ENCODE peak calls at places on chromosomes 2 and 18, in seven cellular contexts. V is GM23338, G is HCT116, Q is GM12878, Y is K562, R is HepG2, L is H1. A is an unnamed sample.
A peak's percentile ranks its signal among the peaks of the same experiment; 100 is the strongest.

GRCh38 chr2:101038455-101039255 is 36.6 kb downstream of the RPL31 start:
- DNase-seq in Y (peak; percentile 45), R (peak; percentile 45), V (peak; percentile 62), L (no peak), Q (no peak), G (peak; percentile 43), A (peak; percentile 29)

GRCh38 chr2:231761735-231762134 is 19.3 kb downstream of the PDE6D start:
- DNase-seq in Y (no peak), Q (no peak), G (no peak), L (no peak), V (no peak), R (no peak), A (no peak)

GRCh38 chr2:128234613-128235012 is 84.1 kb downstream of the HS6ST1 start:
- DNase-seq in Y (no peak), Q (no peak), V (no peak), G (no peak), R (no peak), L (no peak), A (no peak)

GRCh38 chr2:166074430-166074829 is 53.4 kb downstream of the SCN1A start:
- DNase-seq in Y (no peak), G (no peak), L (no peak), R (no peak), V (no peak), Q (no peak), A (no peak)

GRCh38 chr2:229474125-229474524 is 203.0 kb upstream of the PID1 start:
- DNase-seq in L (no peak), Q (no peak), V (peak; percentile 47), R (no peak), G (no peak), Y (no peak), A (no peak)

GRCh38 chr2:207930747-207931146 is 94.6 kb downstream of the PLEKHM3 start:
- DNase-seq in G (peak; percentile 39), R (no peak), V (peak; percentile 25), Q (no peak), L (no peak), Y (no peak), A (no peak)

GRCh38 chr2:36277146-36277808 is 78.3 kb upstream of the CRIM1 start:
- DNase-seq in G (peak; percentile 12), Y (no peak), L (no peak), R (no peak), V (no peak), Q (no peak), A (peak; percentile 44)

GRCh38 chr2:118970396-118971135 is 28.6 kb downstream of the MARCO start:
- DNase-seq in L (no peak), Q (no peak), Y (no peak), R (no peak), G (no peak), V (no peak), A (no peak)

GRCh38 chr2:111029135-111029927 is 91.4 kb upstream of the BCL2L11 start:
- DNase-seq in Y (no peak), Q (no peak), G (no peak), L (no peak), V (peak; percentile 69), R (no peak), A (no peak)

GRCh38 chr18:78496095-78496494 is 483.5 kb upstream of the SALL3 start:
- DNase-seq in R (no peak), Q (no peak), V (no peak), L (no peak), Y (no peak), G (no peak), A (no peak)

GRCh38 chr2:233643128-233643527 is 6.9 kb downstream of the UGT1A10 start:
- DNase-seq in Y (peak; percentile 2), G (peak; percentile 27), Q (no peak), L (peak; percentile 23), R (peak; percentile 36), V (peak; percentile 71), A (peak; percentile 13)

GRCh38 chr2:27681844-27682243 is 18.2 kb downstream of the SLC4A1AP start:
- DNase-seq in Y (no peak), V (no peak), L (no peak), Q (no peak), G (no peak), R (peak; percentile 30), A (no peak)

GRCh38 chr2:57156231-57156924 is 890.2 kb upstream of the VRK2 start:
- DNase-seq in Y (no peak), G (no peak), R (no peak), Q (no peak), L (no peak), V (peak; percentile 72), A (no peak)

GRCh38 chr2:86671304-86671981 is 47.8 kb upstream of the RNF103 start:
- DNase-seq in Q (no peak), R (peak; percentile 15), L (no peak), V (no peak), G (no peak), Y (no peak), A (peak; percentile 70)

GRCh38 chr2:23788100-23788499 is 138.8 kb downstream of the ATAD2B start:
- DNase-seq in L (no peak), V (no peak), R (no peak), Q (peak; percentile 13), G (no peak), Y (peak; percentile 46), A (no peak)

GRCh38 chr2:33202641-33203345 is 256.0 kb downstream of the LTBP1 start:
- DNase-seq in Q (no peak), V (no peak), G (no peak), Y (no peak), L (no peak), R (no peak), A (no peak)

GRCh38 chr2:96098900-96099590 is 17.3 kb downstream of the ADRA2B start:
- DNase-seq in L (no peak), Q (no peak), V (no peak), R (no peak), G (no peak), Y (no peak), A (no peak)

GRCh38 chr2:189261431-189261841 is 81.9 kb upstream of the COL5A2 start:
- DNase-seq in Q (no peak), Y (no peak), R (no peak), G (no peak), V (no peak), L (no peak), A (peak; percentile 95)

GRCh38 chr2:158575051-158575635 is 118.4 kb downstream of the PKP4 start:
- DNase-seq in G (no peak), Q (no peak), Y (no peak), V (no peak), L (no peak), R (no peak), A (peak; percentile 53)

GRCh38 chr2:102050854-102051391 is 59.2 kb downstream of the IL1R2 start:
- DNase-seq in Y (peak; percentile 89), G (no peak), V (no peak), R (peak; percentile 33), Q (no peak), L (no peak), A (peak; percentile 86)

GRCh38 chr2:29010946-29011649 is 30.0 kb downstream of the TOGARAM2 start:
- DNase-seq in V (peak; percentile 29), Q (no peak), G (no peak), L (no peak), R (no peak), Y (peak; percentile 13), A (no peak)

GRCh38 chr2:1638281-1638860 is 105.9 kb downstream of the PXDN start:
- DNase-seq in R (no peak), Q (no peak), L (no peak), V (no peak), Y (no peak), G (no peak), A (no peak)

GRCh38 chr18:7116832-7117389 is 686 bp downstream of the LAMA1 start:
- DNase-seq in G (no peak), V (peak; percentile 60), Y (no peak), R (no peak), Q (no peak), L (no peak), A (no peak)

GRCh38 chr2:234705108-234705507 is 208.2 kb upstream of the ARL4C start:
- DNase-seq in Q (no peak), G (peak; percentile 10), L (no peak), R (no peak), V (no peak), Y (no peak), A (no peak)

DNA sequence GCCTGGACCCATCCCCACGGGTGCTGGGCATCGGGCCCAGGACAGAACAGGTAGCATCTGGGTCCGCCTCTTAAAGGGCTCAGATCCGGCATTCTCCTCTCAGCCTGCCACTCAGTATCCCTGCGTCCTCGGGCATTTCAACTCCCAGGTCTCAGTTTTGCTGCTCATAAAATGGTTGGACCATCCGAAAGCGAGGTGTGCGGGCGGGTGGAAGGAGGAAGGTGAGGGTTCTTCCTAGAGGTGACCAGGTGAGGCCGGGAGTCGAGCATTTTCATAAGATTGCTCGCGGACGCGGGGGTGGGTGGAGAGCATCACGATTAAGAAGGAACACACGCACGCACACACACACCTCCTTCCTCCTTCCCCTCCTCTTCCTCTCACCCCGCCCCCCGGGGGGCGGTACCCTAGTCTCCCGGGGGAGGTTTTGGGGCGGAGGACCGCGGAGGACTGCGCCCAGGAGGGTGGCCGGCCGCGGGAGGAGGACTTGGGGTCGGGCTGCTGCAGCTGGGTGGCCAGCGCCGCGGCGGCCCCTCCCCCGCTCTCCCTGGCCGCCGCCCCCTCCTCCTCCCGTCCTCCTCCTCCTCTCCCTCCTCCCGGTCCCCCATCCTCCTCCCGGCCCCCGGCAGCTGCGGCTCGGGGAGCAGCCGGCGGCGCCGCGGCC is 97.9 kb upstream of the GPR45 start:
- DNase-seq in L (no peak), Y (no peak), G (no peak), R (no peak), Q (no peak), V (peak; percentile 71), A (no peak)
- TF ChIP-seq EZH2 in L (no peak), Y (no peak), G (no peak), R (peak; percentile 58), Q (no peak), V (no peak), A (peak; percentile 64)

GRCh38 chr2:240451791-240452470 is 16.5 kb downstream of the GPC1 start:
- DNase-seq in Y (no peak), G (no peak), L (no peak), V (no peak), R (no peak), Q (no peak), A (no peak)
- H3K27me3 ChIP-seq in Y (no peaks in the 10 kb centered on the region), G (no peaks in the 10 kb centered on the region), L (peaks cover 28% of the 10 kb centered on the region), V (peaks cover 34% of the 10 kb centered on the region), R (peaks cover 39% of the 10 kb centered on the region), Q (peaks cover 12% of the 10 kb centered on the region), A (peaks cover 24% of the 10 kb centered on the region)

GRCh38 chr2:6863792-6864191 is 1.9 kb downstream of the CMPK2 start:
- DNase-seq in V (no peak), Y (no peak), R (no peak), Q (no peak), L (no peak), G (no peak), A (no peak)
- TF ChIP-seq POLR2AphosphoS5 in V (no peak), Y (no peak), R (no peak), Q (no peak), L (no peak), G (no peak), A (no peak)

DNA sequence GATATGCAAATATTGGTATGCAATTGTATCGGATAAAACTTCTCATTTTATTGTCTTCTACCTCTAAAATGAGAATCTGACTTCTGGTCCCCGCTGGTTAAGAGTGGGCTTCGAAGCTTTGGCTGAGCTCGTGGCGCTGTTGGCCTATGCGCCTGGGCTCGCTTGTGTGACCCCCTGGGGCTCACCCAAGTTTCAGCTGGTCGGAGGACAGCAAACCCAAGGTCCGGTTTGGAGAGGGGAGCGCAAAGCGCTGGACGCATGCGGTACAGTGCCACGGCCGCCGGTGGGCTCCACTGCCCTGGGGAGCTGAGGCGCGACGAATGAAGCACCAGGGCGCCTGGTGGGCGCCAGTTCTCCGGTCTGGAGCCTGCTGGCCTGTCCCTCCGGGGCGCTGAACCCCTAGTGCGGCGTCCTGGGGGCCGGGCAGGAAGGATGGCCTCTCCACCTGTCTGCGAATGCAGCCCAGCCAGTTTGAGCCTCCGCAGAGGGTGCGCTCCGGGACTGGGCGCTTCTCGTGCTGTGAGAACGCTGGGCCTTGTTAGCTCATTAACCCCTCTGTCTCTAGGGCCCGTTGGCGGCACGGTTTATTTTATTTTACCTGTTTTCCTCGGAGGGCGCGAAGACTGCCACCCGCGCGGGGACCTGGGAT is 10.3 kb downstream of the MEIS1 start:
- DNase-seq in R (no peak), Q (no peak), V (peak; percentile 57), G (no peak), Y (no peak), L (no peak), A (no peak)
- TF ChIP-seq EZH2 in R (no peak), Q (no peak), V (peak; percentile 79), G (no peak), Y (no peak), L (no peak), A (no peak)

A was measured in endothelial cell of umbilical vein.